ENCODE peak calls at places on chromosome 18, in ten cellular contexts. Q, Y, X, T, H, B, F, L, Z and A are unnamed samples. For H3K4me1 and H3K27me3, the result is how much of the 10 kb centered on the place peaks cover.

GRCh38 chr18:59864446-59864764 is 35.4 kb upstream of the PMAIP1 start:
- DNase-seq in L (no peak), X (no peak), T (no peak), F (no peak), Q (no peak), Y (no peak), H (no peak), Z (no peak), B (no peak), A (no peak)

GRCh38 chr18:37483984-37484892 is 81.4 kb downstream of the CELF4 start:
- DNase-seq in F (no peak), Q (no peak), Y (no peak), X (peak), H (no peak), B (no peak), L (no peak), T (no peak), Z (peak), A (no peak)

GRCh38 chr18:62758591-62758990 is 43.2 kb downstream of the PHLPP1 start:
- DNase-seq in Z (peak), F (no peak), Q (no peak), Y (no peak), H (no peak), L (peak), X (no peak), T (no peak), B (no peak), A (no peak)

GRCh38 chr18:39215920-39216319 is 1650.3 kb upstream of the CELF4 start:
- DNase-seq in X (no peak), Q (no peak), F (no peak), H (no peak), L (no peak), Y (no peak), B (no peak), T (no peak), Z (no peak), A (no peak)

GRCh38 chr18:74496508-74497307 is 545 bp downstream of the CNDP2 start:
- DNase-seq in B (peak), H (no peak), Z (peak), F (peak), L (no peak), Q (peak), Y (peak), X (peak), T (peak), A (peak)

GRCh38 chr18:2588666-2589344 is 17.4 kb downstream of the NDC80 start:
- DNase-seq in Z (no peak), X (no peak), Y (no peak), F (no peak), L (no peak), H (no peak), Q (no peak), B (no peak), T (no peak), A (no peak)

GRCh38 chr18:35386600-35387366 is 9.6 kb upstream of the ZNF396 start:
- DNase-seq in X (peak), H (no peak), B (peak), Q (peak), Z (peak), L (peak), F (peak), Y (no peak), T (peak), A (peak)

GRCh38 chr18:36593001-36593400 is 235.8 kb downstream of the TPGS2 start:
- DNase-seq in Z (no peak), X (peak), T (no peak), Q (no peak), B (peak), L (no peak), F (no peak), H (no peak), Y (no peak), A (peak)

GRCh38 chr18:25798026-25798537 is 292.3 kb downstream of the SS18 start:
- DNase-seq in Z (no peak), H (no peak), L (no peak), X (no peak), Y (no peak), Q (no peak), F (no peak), B (no peak), T (no peak), A (no peak)

GRCh38 chr18:9120796-9121195 is 15.8 kb upstream of the ANKRD12 start:
- DNase-seq in Y (no peak), F (no peak), L (no peak), H (no peak), Z (no peak), B (no peak), Q (no peak), T (no peak), X (no peak), A (no peak)

GRCh38 chr18:32769242-32770180 is 3.3 kb downstream of the KLHL14 start:
- DNase-seq in T (no peak), F (peak), Z (peak), Q (no peak), Y (no peak), B (no peak), H (no peak), L (no peak), X (peak), A (no peak)

DNA sequence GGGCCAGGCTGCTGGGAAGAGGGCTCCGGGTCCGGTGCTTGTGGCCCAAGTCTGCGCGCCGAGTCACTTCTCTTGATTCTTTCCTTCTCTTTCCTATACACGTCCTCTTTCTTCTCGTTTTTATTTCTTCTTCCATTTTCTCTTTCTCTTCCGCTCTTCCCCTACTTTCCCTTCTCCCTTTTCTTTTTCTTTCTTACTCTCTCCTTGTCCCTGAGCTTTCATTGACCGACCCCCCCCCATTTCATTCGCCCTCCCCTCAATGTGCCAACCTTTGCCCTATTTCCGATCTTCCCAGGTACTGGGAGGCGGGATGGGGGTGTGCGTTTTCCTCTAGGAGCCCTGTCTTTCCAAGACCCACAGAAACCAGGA is 1.8 kb downstream of the ONECUT2 start:
- DNase-seq in Q (no peak), B (no peak), F (no peak), Z (no peak), Y (no peak), H (no peak), T (no peak), L (no peak), X (no peak), A (no peak)
- H3K4me1 ChIP-seq in Q (half or more), B (under half), F (under half), Z (half or more), Y (under half), H (under half), T (half or more), L (under half), X (under half), A (half or more)

DNA sequence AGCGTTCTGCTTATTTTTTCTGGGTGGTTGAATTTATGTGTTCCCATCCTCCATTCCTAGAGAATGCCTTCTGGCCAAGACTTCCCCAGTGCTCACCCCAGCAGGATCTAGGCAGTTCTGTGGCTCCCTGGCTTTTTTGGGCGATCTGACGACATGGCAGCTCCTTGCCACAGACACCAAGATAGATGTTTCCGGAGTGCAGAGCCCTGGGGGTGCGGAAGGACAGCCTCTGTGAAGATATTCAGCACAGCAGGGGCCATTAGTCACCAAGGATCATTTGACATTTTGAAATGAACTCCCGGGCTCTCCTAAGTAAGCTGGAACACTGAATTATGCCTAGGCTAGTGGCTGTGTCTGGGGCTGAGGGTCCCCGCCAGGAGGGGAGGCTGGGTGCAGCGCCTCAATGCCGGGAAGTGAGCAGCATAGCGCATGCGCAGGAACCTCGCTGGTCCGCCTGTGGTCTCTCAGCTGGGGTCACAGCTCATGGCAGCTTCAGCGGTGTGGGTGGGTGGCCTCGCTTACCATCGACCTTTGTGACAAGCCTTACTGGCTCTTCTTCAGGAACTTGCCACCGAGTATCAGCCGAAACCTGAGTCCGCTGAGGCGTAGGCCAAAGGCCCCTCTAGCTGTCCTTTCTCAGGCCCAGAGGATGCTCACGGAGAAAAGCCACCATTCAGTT is 60.3 kb downstream of the MEX3C start:
- DNase-seq in Z (no peak), X (no peak), Y (no peak), H (no peak), B (peak), Q (no peak), F (no peak), L (no peak), T (no peak), A (no peak)
- H3K27me3 ChIP-seq in Z (under half), X (under half), Y (under half), H (under half), B (under half), Q (under half), F (under half), L (under half), T (under half), A (under half)

GRCh38 chr18:77072566-77072965 is 60.0 kb downstream of the MBP start:
- DNase-seq in H (no peak), B (no peak), F (no peak), T (no peak), Y (no peak), X (no peak), Q (no peak), Z (no peak), L (no peak), A (no peak)
- H3K4me1 ChIP-seq in H (under half), B (under half), F (half or more), T (half or more), Y (under half), X (under half), Q (half or more), Z (under half), L (under half), A (under half)

GRCh38 chr18:48061781-48062570 is 131.5 kb upstream of the SMAD2 start:
- DNase-seq in Q (no peak), H (no peak), F (no peak), Y (no peak), B (peak), L (no peak), Z (no peak), X (no peak), T (no peak), A (no peak)

GRCh38 chr18:48060346-48060745 is 129.9 kb upstream of the SMAD2 start:
- DNase-seq in Z (no peak), B (no peak), L (no peak), T (no peak), Y (no peak), Q (no peak), F (no peak), X (no peak), H (no peak), A (no peak)

GRCh38 chr18:48058486-48058885 is 128.0 kb upstream of the SMAD2 start:
- DNase-seq in B (no peak), L (no peak), T (no peak), H (no peak), X (no peak), Z (no peak), F (no peak), Q (no peak), Y (no peak), A (no peak)

GRCh38 chr18:48059363-48060109 is 129.1 kb upstream of the SMAD2 start:
- DNase-seq in Y (no peak), B (no peak), L (no peak), Z (peak), F (no peak), T (no peak), X (peak), H (no peak), Q (no peak), A (no peak)

DNA sequence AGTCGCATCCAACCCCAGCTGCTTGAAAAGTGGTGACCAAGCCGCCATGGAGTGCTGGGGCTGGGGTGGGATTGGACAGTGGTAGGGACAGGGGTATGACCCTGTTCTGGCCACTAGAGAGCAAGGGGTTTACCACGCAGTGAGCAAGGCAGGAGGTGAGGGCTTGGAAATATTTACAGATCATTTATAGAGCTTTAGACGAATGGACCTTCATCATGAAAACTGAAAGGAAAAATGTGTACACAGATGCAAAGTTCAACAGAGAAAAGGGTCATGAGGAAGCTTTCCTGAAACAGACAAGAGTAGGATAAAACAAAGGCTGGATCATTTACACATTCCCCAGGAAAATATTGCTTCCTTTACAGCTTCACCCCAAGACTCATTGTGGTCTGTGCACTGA is 130.5 kb upstream of the SMAD2 start:
- DNase-seq in B (no peak), L (no peak), T (no peak), H (no peak), F (no peak), X (no peak), Y (no peak), Z (no peak), Q (no peak), A (no peak)
- H3K27me3 ChIP-seq in B (under half), L (under half), T (under half), H (under half), F (under half), X (under half), Y (under half), Z (under half), Q (under half), A (under half)